ENCODE peak calls at places on chromosomes 6 and 20, in ten cellular contexts. M, D, E, O, J, F, C, P, Y and T are unnamed samples.

GRCh38 chr6:107466062-107466461 is 6.7 kb upstream of the PDSS2 start:
- DNase-seq in C (peak; percentile 58), Y (no peak), P (no peak), J (no peak), D (no peak), F (no peak), M (no peak), O (no peak), E (no peak), T (no peak)

GRCh38 chr20:39290575-39290974 is 328.4 kb downstream of the DHX35 start:
- DNase-seq in Y (no peak), M (no peak), J (no peak), C (peak; percentile 63), E (no peak), O (no peak), D (no peak), F (no peak), P (no peak), T (no peak)

GRCh38 chr6:170114956-170115855 is 175.7 kb downstream of the DLL1 start:
- DNase-seq in D (no peak), M (peak; percentile 30), O (peak; percentile 29), F (peak; percentile 15), C (no peak), Y (no peak), P (no peak), E (peak; percentile 17), J (peak; percentile 70), T (peak; percentile 31)

GRCh38 chr6:49269190-49269589 is 193.9 kb downstream of the MMUT start:
- DNase-seq in J (no peak), Y (peak; percentile 72), D (no peak), E (no peak), C (no peak), M (no peak), O (no peak), F (no peak), P (no peak), T (no peak)

GRCh38 chr20:43558412-43559146 is at the start of gene SGK2:
- DNase-seq in E (no peak), J (peak; percentile 47), Y (peak; percentile 76), D (no peak), O (no peak), F (no peak), M (peak; percentile 90), C (no peak), P (no peak), T (peak; percentile 65)

GRCh38 chr6:109008537-109008950 is 86.1 kb downstream of the SESN1 start:
- DNase-seq in J (no peak), C (no peak), P (no peak), F (no peak), Y (no peak), M (no peak), E (no peak), D (no peak), O (no peak), T (no peak)

GRCh38 chr6:75201901-75202672 is 3.8 kb downstream of the COL12A1 start:
- DNase-seq in O (peak; percentile 11), D (no peak), C (peak; percentile 77), E (peak; percentile 67), J (peak; percentile 74), F (peak; percentile 40), M (no peak), Y (no peak), P (no peak), T (peak; percentile 56)

GRCh38 chr6:22248513-22249308 is 48.1 kb downstream of the PRL start:
- DNase-seq in F (no peak), Y (peak; percentile 93), C (no peak), O (no peak), D (no peak), J (no peak), P (no peak), E (no peak), M (no peak), T (no peak)

GRCh38 chr6:154509421-154510143 is 903 bp downstream of the CNKSR3 start:
- DNase-seq in J (peak; percentile 70), E (peak; percentile 53), P (no peak), D (no peak), O (peak; percentile 71), M (peak; percentile 49), C (peak; percentile 52), Y (peak; percentile 21), F (peak; percentile 21), T (peak; percentile 58)

GRCh38 chr20:14838663-14839650 is 501.5 kb upstream of the FLRT3 start:
- DNase-seq in M (no peak), E (no peak), F (no peak), P (no peak), O (peak; percentile 31), Y (peak; percentile 91), C (no peak), D (no peak), J (no peak), T (no peak)

GRCh38 chr20:48797850-48798747 is 29.7 kb downstream of the PREX1 start:
- DNase-seq in M (no peak), F (no peak), D (no peak), Y (no peak), O (no peak), C (no peak), P (no peak), E (no peak), J (peak; percentile 54), T (no peak)

GRCh38 chr20:32252189-32252588 is 25.3 kb upstream of the KIF3B start:
- DNase-seq in C (no peak), D (no peak), Y (no peak), O (no peak), E (no peak), M (no peak), F (no peak), P (no peak), J (peak; percentile 46), T (no peak)

GRCh38 chr6:23006656-23007055 is 437.3 kb downstream of the HDGFL1 start:
- DNase-seq in E (no peak), P (no peak), D (no peak), O (no peak), M (no peak), J (no peak), Y (no peak), F (no peak), C (no peak), T (no peak)

GRCh38 chr6:150651808-150652473 is 52.3 kb downstream of the PLEKHG1 start:
- DNase-seq in F (no peak), J (no peak), Y (no peak), C (no peak), P (no peak), E (no peak), O (no peak), D (no peak), M (no peak), T (no peak)

GRCh38 chr6:117195728-117196127 is 69.6 kb upstream of the VGLL2 start:
- DNase-seq in D (no peak), J (no peak), E (no peak), O (no peak), Y (peak; percentile 46), P (no peak), M (no peak), F (no peak), C (peak; percentile 17), T (no peak)
- TF ChIP-seq CTCF in D (no peak), J (no peak), E (no peak), O (no peak), Y (no peak), P (no peak), M (no peak), F (no peak), C (no peak), T (no peak)

GRCh38 chr6:165616116-165616515 is 46.9 kb downstream of the PDE10A start:
- DNase-seq in Y (no peak), O (no peak), F (no peak), P (no peak), E (no peak), M (no peak), D (no peak), J (no peak), C (no peak), T (no peak)

GRCh38 chr6:165618241-165618640 is 44.8 kb downstream of the PDE10A start:
- DNase-seq in C (no peak), O (no peak), J (no peak), M (no peak), P (no peak), D (no peak), F (no peak), Y (no peak), E (no peak), T (no peak)

GRCh38 chr6:165617528-165617927 is 45.5 kb downstream of the PDE10A start:
- DNase-seq in O (no peak), J (no peak), C (no peak), E (no peak), F (no peak), D (no peak), Y (no peak), P (no peak), M (no peak), T (no peak)

GRCh38 chr6:165611294-165611693 is 51.7 kb downstream of the PDE10A start:
- DNase-seq in Y (no peak), E (peak; percentile 38), C (no peak), P (no peak), M (no peak), D (no peak), F (peak; percentile 21), J (no peak), O (no peak), T (no peak)

DNA sequence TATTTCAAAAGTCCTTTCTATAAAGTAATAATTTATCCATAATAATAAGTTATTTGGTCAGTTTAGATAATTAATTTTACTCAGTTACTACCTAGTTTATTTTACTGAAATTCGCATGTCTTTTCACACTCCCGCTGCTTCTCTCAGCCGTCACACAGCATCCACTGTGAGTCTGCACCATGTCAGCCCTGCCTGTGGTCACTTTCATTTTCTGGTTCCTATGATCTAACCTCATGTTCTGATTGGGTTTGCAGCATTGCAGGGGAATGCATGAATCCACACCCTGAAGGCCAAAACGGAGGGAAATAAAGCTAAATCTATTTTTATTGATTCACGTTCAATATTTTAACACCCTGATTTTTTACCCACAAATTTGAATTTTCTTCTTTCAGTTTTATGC is 47.4 kb downstream of the PDE10A start:
- DNase-seq in O (no peak), C (no peak), D (no peak), E (peak; percentile 28), M (no peak), P (no peak), F (no peak), Y (no peak), J (no peak), T (no peak)
- H3K4me3 ChIP-seq in O (no peak overlapping the region), C (no peak overlapping the region), D (no peak overlapping the region), E (no peak overlapping the region), M (no peak overlapping the region), P (no peak overlapping the region), F (peak overlapping the region; percentile 58), Y (no peak overlapping the region), J (no peak overlapping the region), T (no peak overlapping the region)

GRCh38 chr20:54642733-54643667 is 167.6 kb downstream of the DOK5 start:
- DNase-seq in Y (no peak), M (no peak), J (no peak), C (no peak), F (no peak), P (no peak), E (no peak), D (no peak), O (no peak), T (no peak)
- TF ChIP-seq CTCF in Y (no peak), M (no peak), J (no peak), C (no peak), F (no peak), P (no peak), E (no peak), D (no peak), O (no peak), T (no peak)

DNA sequence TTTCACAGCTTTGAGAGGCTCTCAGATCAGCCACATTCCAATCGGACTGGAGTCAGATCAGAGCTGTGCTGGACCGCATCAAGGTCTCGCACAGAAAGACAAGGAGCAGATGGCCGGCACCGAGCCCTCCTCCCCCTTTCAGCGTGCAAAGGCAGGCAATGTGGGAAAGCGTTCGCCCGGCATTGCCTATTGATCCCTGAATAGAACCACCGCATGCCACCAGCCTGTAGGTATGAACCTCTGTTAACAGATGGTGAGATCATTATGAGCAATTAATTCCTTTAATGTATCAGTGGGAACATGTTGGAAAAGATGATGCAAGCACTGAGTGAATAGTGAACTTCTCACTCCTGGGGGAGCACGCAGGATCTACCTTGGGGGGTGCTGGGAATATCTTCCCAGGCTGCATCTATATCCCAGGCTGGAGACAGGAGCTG is 117.5 kb upstream of the ID4 start:
- DNase-seq in P (no peak), E (no peak), C (peak; percentile 76), O (peak; percentile 15), Y (no peak), F (no peak), M (peak; percentile 9), D (peak; percentile 49), J (no peak), T (no peak)
- H3K4me3 ChIP-seq in P (no peak overlapping the region), E (no peak overlapping the region), C (no peak overlapping the region), O (no peak overlapping the region), Y (no peak overlapping the region), F (no peak overlapping the region), M (no peak overlapping the region), D (no peak overlapping the region), J (no peak overlapping the region), T (no peak overlapping the region)